ENCODE peak calls at places on chromosomes 11 and 22, in seven cellular contexts. L, B, Z, U, N, T and H are unnamed samples.
A peak's percentile ranks its signal among the peaks of the same experiment; 100 is the strongest.

GRCh38 chr11:133713406-133713805 is 131.9 kb downstream of the SPATA19 start:
- DNase-seq in Z (no peak), U (no peak), N (no peak), T (no peak), L (no peak), B (no peak), H (no peak)

GRCh38 chr22:43821606-43822425 is 9.7 kb upstream of the EFCAB6 start:
- DNase-seq in N (no peak), L (no peak), B (no peak), U (peak; percentile 8), T (no peak), Z (no peak), H (no peak)

GRCh38 chr22:43789452-43789851 is 22.7 kb downstream of the EFCAB6 start:
- DNase-seq in T (peak; percentile 31), L (peak; percentile 33), Z (no peak), B (peak; percentile 38), N (peak; percentile 92), U (peak; percentile 26), H (peak; percentile 93)

GRCh38 chr11:24391165-24391564 is 105.7 kb upstream of the LUZP2 start:
- DNase-seq in L (no peak), T (no peak), B (no peak), U (no peak), Z (no peak), N (no peak), H (peak; percentile 45)

GRCh38 chr11:17602105-17603001 is 55.3 kb downstream of the OTOG start:
- DNase-seq in T (no peak), L (no peak), B (no peak), U (peak; percentile 2), N (peak; percentile 87), Z (peak; percentile 23), H (no peak)

GRCh38 chr11:72274435-72274834 is 30.5 kb upstream of the PHOX2A start:
- DNase-seq in Z (no peak), N (no peak), U (no peak), B (no peak), T (no peak), L (no peak), H (peak; percentile 69)

GRCh38 chr11:61964941-61965282 is 2.5 kb downstream of the FTH1 start:
- DNase-seq in B (no peak), U (no peak), L (no peak), Z (no peak), T (no peak), N (no peak), H (no peak)

GRCh38 chr11:78630561-78631303 is 56.1 kb upstream of the NARS2 start:
- DNase-seq in L (no peak), U (no peak), B (no peak), N (no peak), T (no peak), Z (no peak), H (no peak)

GRCh38 chr11:86484164-86484794 is 109.6 kb downstream of the CCDC81 start:
- DNase-seq in L (peak; percentile 86), B (peak; percentile 75), T (peak; percentile 34), N (no peak), U (no peak), Z (no peak), H (peak; percentile 94)

GRCh38 chr22:31526275-31526674 is 29.9 kb downstream of the SFI1 start:
- DNase-seq in T (no peak), N (no peak), Z (no peak), L (no peak), B (no peak), U (no peak), H (no peak)

GRCh38 chr11:11572386-11572785 is 49.4 kb downstream of the GALNT18 start:
- DNase-seq in U (no peak), L (peak; percentile 35), B (no peak), T (no peak), N (no peak), Z (no peak), H (no peak)

GRCh38 chr22:41782751-41783150 is 17.7 kb upstream of the CCDC134 start:
- DNase-seq in L (no peak), B (no peak), Z (no peak), N (no peak), U (no peak), T (no peak), H (no peak)

GRCh38 chr11:124798991-124799383 is 1.2 kb downstream of the MSANTD2 start:
- DNase-seq in U (no peak), Z (no peak), L (no peak), N (no peak), B (no peak), T (no peak), H (peak; percentile 74)

GRCh38 chr22:29609139-29609538 is 5.7 kb downstream of the NF2 start:
- DNase-seq in Z (no peak), U (no peak), B (no peak), N (no peak), L (no peak), T (no peak), H (no peak)

GRCh38 chr11:132301900-132302299 is 931.5 kb downstream of the NTM start:
- DNase-seq in B (no peak), L (no peak), U (no peak), N (no peak), T (no peak), Z (no peak), H (no peak)

GRCh38 chr11:132296946-132297610 is 926.7 kb downstream of the NTM start:
- DNase-seq in Z (no peak), T (no peak), U (no peak), B (no peak), L (no peak), N (peak; percentile 60), H (no peak)

GRCh38 chr11:132301465-132301864 is 931.0 kb downstream of the NTM start:
- DNase-seq in Z (no peak), L (no peak), U (no peak), T (no peak), B (no peak), N (no peak), H (no peak)

DNA sequence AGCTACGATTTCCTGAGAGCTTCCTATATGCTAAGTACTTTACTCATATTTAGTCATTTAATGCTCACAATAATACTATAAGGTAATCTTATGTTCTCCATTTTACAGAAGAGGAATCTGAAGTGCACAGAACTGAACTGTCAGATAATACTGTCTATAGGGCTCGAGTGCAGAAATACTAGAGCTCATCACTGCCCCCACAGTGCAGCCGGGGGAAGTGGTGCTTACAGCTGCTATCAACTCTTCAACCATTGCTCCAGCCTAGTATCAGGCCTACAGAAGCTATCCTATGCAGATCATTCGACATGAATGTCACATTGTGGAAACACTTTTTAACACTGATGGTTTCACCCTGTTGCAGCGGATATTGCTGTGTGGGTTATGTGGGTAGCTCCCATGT is 929.9 kb downstream of the NTM start:
- DNase-seq in N (no peak), U (no peak), B (no peak), Z (no peak), L (no peak), T (no peak), H (no peak)
- TF ChIP-seq CTCF in N (no peak), U (no peak), B (no peak), Z (no peak), L (no peak), T (no peak), H (peak; percentile 7)

GRCh38 chr11:75667268-75667830 is 1.5 kb downstream of the MAP6 start:
- DNase-seq in L (no peak), N (no peak), B (peak; percentile 27), Z (peak; percentile 36), T (peak; percentile 22), U (peak; percentile 26), H (no peak)

GRCh38 chr11:75664366-75664765 is 4.5 kb downstream of the MAP6 start:
- DNase-seq in N (no peak), T (no peak), Z (no peak), L (no peak), B (no peak), U (no peak), H (no peak)

GRCh38 chr11:75665126-75665525 is 3.7 kb downstream of the MAP6 start:
- DNase-seq in N (no peak), Z (no peak), T (no peak), B (no peak), U (no peak), L (no peak), H (no peak)

GRCh38 chr11:75668508-75669297 is at the start of gene MAP6:
- DNase-seq in T (no peak), L (no peak), N (no peak), U (peak; percentile 15), Z (no peak), B (peak; percentile 20), H (no peak)

DNA sequence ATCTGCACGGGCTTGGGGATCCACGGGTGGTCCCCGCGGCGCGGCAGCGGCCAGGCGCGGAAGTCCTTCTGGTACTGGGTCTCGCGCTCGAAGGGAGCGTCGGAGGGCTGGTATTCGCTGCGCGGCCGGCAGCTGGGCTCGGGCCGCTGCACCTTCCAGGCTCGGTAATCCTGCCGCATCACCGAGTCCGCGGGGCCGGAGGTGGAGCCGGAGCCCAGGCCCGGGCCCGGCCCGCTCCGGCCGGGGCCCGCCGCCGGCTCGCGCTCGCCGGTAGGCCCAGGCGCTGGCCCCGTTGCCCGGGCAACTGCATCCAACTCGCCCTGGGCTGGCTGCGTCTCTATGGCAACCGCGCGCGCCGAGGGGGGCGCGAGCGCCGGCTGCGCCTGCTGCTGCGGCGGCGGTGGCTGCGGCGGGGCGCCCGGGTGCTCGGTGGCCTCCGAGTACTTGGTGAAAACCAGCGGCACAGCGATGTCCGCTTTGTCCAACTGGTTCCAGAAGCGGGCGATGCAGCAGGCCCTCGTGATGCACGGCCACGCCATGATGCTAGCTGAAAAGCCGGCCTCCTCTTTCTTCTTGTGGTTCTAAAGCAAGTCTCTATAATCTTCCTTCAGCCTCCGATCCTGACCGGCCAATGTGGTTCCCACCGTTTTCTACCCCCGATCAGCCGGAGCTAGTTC is 869 bp downstream of the MAP6 start:
- DNase-seq in U (peak; percentile 43), N (no peak), Z (peak; percentile 33), B (peak; percentile 65), L (no peak), T (peak; percentile 58), H (no peak)
- H3K4me3 ChIP-seq in U (peak overlapping the region; percentile 61), N (peak overlapping the region; percentile 72), Z (peak overlapping the region; percentile 61), B (peak overlapping the region; percentile 71), L (peak overlapping the region; percentile 59), T (no peak overlapping the region), H (peak overlapping the region; percentile 41)

GRCh38 chr11:89405629-89406028 is 85.5 kb downstream of the NOX4 start:
- DNase-seq in B (no peak), Z (no peak), U (no peak), N (no peak), T (no peak), L (no peak), H (peak; percentile 1)
- TF ChIP-seq CTCF in B (no peak), Z (no peak), U (no peak), N (no peak), T (no peak), L (no peak), H (peak; percentile 14)

GRCh38 chr11:33025339-33025722 is 9.7 kb downstream of the DEPDC7 start:
- DNase-seq in T (no peak), N (no peak), Z (no peak), B (no peak), U (no peak), L (no peak), H (no peak)

GRCh38 chr11:33033493-33033892 is 5.9 kb upstream of the TCP11L1 start:
- DNase-seq in B (no peak), Z (no peak), N (no peak), L (no peak), T (no peak), U (no peak), H (no peak)

GRCh38 chr11:33027233-33027632 is 11.6 kb downstream of the DEPDC7 start:
- DNase-seq in T (no peak), Z (no peak), U (no peak), B (no peak), N (no peak), L (no peak), H (no peak)

GRCh38 chr11:33028537-33028914 is 10.8 kb upstream of the TCP11L1 start:
- DNase-seq in T (no peak), B (no peak), N (no peak), L (no peak), U (no peak), Z (no peak), H (no peak)

GRCh38 chr11:33027846-33028536 is 11.4 kb upstream of the TCP11L1 start:
- DNase-seq in L (no peak), T (no peak), N (no peak), Z (no peak), U (no peak), B (no peak), H (peak; percentile 28)
- H3K4me3 ChIP-seq in L (no peak overlapping the region), T (no peak overlapping the region), N (no peak overlapping the region), Z (no peak overlapping the region), U (no peak overlapping the region), B (no peak overlapping the region), H (no peak overlapping the region)